ENCODE peak calls at places on chromosomes 5 and 9, in six cellular contexts. One of them, this sample, is unnamed.

GRCh38 chr5:76457685-76458491 is 54.8 kb downstream of the IQGAP2 start:
- DNase-seq in HepG2: peak; percentile 79
- DNase-seq in K562: no peak
- DNase-seq in H1: no peak
- DNase-seq in GM12878: no peak
- DNase-seq in GM12892: no peak
- DNase-seq in this sample: no peak

GRCh38 chr5:102483736-102484135 is 15.1 kb downstream of the SLCO6A1 start:
- DNase-seq in HepG2: no peak
- DNase-seq in K562: no peak
- DNase-seq in H1: no peak
- DNase-seq in GM12878: no peak
- DNase-seq in GM12892: no peak
- DNase-seq in this sample: no peak

GRCh38 chr5:180648658-180649296 is 623 bp downstream of the FLT4 start:
- DNase-seq in HepG2: no peak
- DNase-seq in K562: peak; percentile 82
- DNase-seq in H1: no peak
- DNase-seq in GM12878: no peak
- DNase-seq in GM12892: no peak
- DNase-seq in this sample: no peak

GRCh38 chr5:15966651-15967050 is 212.9 kb downstream of the MARCHF11 start:
- DNase-seq in HepG2: no peak
- DNase-seq in K562: no peak
- DNase-seq in H1: no peak
- DNase-seq in GM12878: no peak
- DNase-seq in GM12892: no peak
- DNase-seq in this sample: no peak

GRCh38 chr5:124453221-124454032 is 293.0 kb downstream of the ZNF608 start:
- DNase-seq in HepG2: no peak
- DNase-seq in K562: no peak
- DNase-seq in H1: no peak
- DNase-seq in GM12878: peak; percentile 83
- DNase-seq in GM12892: peak; percentile 8
- DNase-seq in this sample: no peak

GRCh38 chr5:100600289-100600994 is 65.3 kb downstream of the FAM174A start:
- DNase-seq in HepG2: no peak
- DNase-seq in K562: no peak
- DNase-seq in H1: no peak
- DNase-seq in GM12878: no peak
- DNase-seq in GM12892: no peak
- DNase-seq in this sample: no peak

GRCh38 chr5:178998441-178998840 is 3.3 kb upstream of the GRM6 start:
- DNase-seq in HepG2: no peak
- DNase-seq in K562: no peak
- DNase-seq in H1: no peak
- DNase-seq in GM12878: no peak
- DNase-seq in GM12892: no peak
- DNase-seq in this sample: no peak

GRCh38 chr9:16960084-16960483 is 89.6 kb upstream of the BNC2 start:
- DNase-seq in HepG2: no peak
- DNase-seq in K562: no peak
- DNase-seq in H1: no peak
- DNase-seq in GM12878: no peak
- DNase-seq in GM12892: no peak
- DNase-seq in this sample: no peak

GRCh38 chr5:178431777-178432155 is 158.4 kb downstream of the COL23A1 start:
- DNase-seq in HepG2: no peak
- DNase-seq in K562: no peak
- DNase-seq in H1: no peak
- DNase-seq in GM12878: no peak
- DNase-seq in GM12892: no peak
- DNase-seq in this sample: no peak

GRCh38 chr9:100368672-100369071 is 15.9 kb upstream of the TEX10 start:
- DNase-seq in HepG2: peak; percentile 36
- DNase-seq in K562: no peak
- DNase-seq in H1: no peak
- DNase-seq in GM12878: no peak
- DNase-seq in GM12892: no peak
- DNase-seq in this sample: no peak

GRCh38 chr5:133433641-133434040 is 178.7 kb downstream of the FSTL4 start:
- DNase-seq in HepG2: no peak
- DNase-seq in K562: no peak
- DNase-seq in H1: no peak
- DNase-seq in GM12878: no peak
- DNase-seq in GM12892: no peak
- DNase-seq in this sample: no peak

GRCh38 chr9:138028596-138028995 is 151.0 kb downstream of the CACNA1B start:
- DNase-seq in HepG2: no peak
- DNase-seq in K562: peak; percentile 36
- DNase-seq in H1: no peak
- DNase-seq in GM12878: no peak
- DNase-seq in GM12892: no peak
- DNase-seq in this sample: no peak

DNA sequence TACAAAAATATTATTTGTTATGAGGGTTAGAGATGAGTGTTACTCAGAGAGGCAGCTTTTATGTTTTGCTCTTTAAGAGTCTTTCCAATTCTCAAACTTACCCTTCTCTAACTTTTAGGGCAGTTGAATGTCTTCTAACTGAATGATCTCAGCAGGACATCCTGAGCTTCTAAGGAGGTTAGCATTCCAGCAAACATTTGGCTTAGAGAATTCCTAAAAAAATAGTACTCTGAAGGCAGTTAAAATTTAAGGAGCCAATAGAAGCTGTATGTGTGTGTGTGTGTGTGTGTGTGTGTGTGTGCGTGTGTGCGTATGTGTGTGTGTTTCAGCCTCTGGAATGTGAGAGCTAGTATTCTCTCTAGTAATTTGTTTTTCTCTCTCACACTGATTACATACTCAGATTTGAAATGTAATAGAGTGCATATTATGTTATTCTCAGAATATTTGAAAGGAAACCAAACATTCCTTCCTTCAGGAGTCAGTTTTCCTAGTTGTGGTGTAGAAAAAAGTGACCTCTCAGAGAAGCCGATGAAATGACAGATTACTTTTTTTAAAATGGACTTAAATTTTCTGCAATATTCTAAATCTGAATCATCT is 279.6 kb downstream of the TMEM38B start:
- DNase-seq in HepG2: no peak
- DNase-seq in K562: no peak
- DNase-seq in H1: no peak
- DNase-seq in GM12878: no peak
- DNase-seq in GM12892: no peak
- DNase-seq in this sample: no peak
- TF ChIP-seq POLR2A in HepG2: no peak
- TF ChIP-seq POLR2A in K562: no peak
- TF ChIP-seq POLR2A in H1: no peak
- TF ChIP-seq POLR2A in GM12878: no peak
- TF ChIP-seq POLR2A in GM12892: no peak
- TF ChIP-seq POLR2A in this sample: no peak

DNA sequence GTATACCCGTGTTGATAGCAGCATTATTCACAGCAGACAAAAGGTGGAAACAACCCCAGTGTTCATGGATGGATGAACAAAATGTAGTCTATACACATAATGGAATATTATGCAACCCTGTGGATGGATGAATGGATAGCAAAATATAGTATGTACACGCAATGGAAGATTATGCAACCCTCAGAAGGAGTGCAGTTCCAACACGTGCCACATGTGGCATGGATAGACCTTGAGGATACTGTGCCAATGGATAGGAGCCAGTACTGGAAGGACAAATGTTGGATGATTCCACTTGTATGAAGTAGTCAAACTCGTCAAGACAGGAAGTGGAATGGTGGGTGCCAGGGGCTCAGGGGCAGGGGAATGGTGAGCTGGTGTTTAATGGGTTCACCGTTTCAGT is 44.9 kb downstream of the PLEKHG4B start:
- DNase-seq in HepG2: no peak
- DNase-seq in K562: no peak
- DNase-seq in H1: no peak
- DNase-seq in GM12878: no peak
- DNase-seq in GM12892: no peak
- DNase-seq in this sample: no peak
- TF ChIP-seq TAF1 in HepG2: no peak
- TF ChIP-seq TAF1 in K562: no peak
- TF ChIP-seq TAF1 in H1: no peak
- TF ChIP-seq TAF1 in GM12878: no peak
- TF ChIP-seq TAF1 in GM12892: no peak
- TF ChIP-seq TAF1 in this sample: no peak

DNA sequence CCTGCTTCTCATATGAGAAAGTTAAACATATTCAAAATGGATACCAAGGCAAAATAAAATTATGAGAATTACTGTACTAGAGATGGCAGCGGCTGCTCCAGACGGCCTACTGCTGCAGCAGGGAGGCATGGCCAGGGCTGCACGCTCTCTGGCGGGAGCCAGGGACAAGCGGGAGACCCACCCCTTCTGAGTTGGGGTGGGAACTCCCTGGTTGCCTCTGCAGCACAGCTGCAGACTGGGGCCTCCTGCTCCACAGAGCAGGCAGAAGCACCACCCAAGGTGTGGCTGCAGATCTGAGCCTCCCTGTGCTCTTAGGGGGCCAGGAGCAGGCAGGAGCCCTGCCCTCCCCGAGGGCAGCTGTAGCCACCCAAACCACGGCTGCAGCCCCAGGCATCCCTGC is 2.3 kb upstream of the AUH start:
- DNase-seq in HepG2: no peak
- DNase-seq in K562: no peak
- DNase-seq in H1: no peak
- DNase-seq in GM12878: no peak
- DNase-seq in GM12892: no peak
- DNase-seq in this sample: no peak
- TF ChIP-seq POLR2AphosphoS5 in HepG2: no peak
- TF ChIP-seq POLR2AphosphoS5 in K562: no peak
- TF ChIP-seq POLR2AphosphoS5 in H1: no peak
- TF ChIP-seq POLR2AphosphoS5 in GM12878: no peak
- TF ChIP-seq POLR2AphosphoS5 in GM12892: no peak
- TF ChIP-seq POLR2AphosphoS5 in this sample: no peak

GRCh38 chr9:37485389-37486255 is at the start of gene POLR1E:
- DNase-seq in HepG2: peak; percentile 92
- DNase-seq in K562: peak; percentile 100
- DNase-seq in H1: peak; percentile 91
- DNase-seq in GM12878: peak; percentile 85
- DNase-seq in GM12892: peak; percentile 98
- DNase-seq in this sample: peak; percentile 95
- TF ChIP-seq POLR2A in HepG2: peak; percentile 91
- TF ChIP-seq POLR2A in K562: peak; percentile 97
- TF ChIP-seq POLR2A in H1: peak; percentile 89
- TF ChIP-seq POLR2A in GM12878: peak; percentile 99
- TF ChIP-seq POLR2A in GM12892: peak; percentile 96
- TF ChIP-seq POLR2A in this sample: peak; percentile 89

GRCh38 chr5:120140510-120140909 is 323.6 kb upstream of the PRR16 start:
- DNase-seq in HepG2: no peak
- DNase-seq in K562: no peak
- DNase-seq in H1: no peak
- DNase-seq in GM12878: no peak
- DNase-seq in GM12892: no peak
- DNase-seq in this sample: no peak
- TF ChIP-seq TAF1 in HepG2: no peak
- TF ChIP-seq TAF1 in K562: no peak
- TF ChIP-seq TAF1 in H1: no peak
- TF ChIP-seq TAF1 in GM12878: no peak
- TF ChIP-seq TAF1 in GM12892: no peak
- TF ChIP-seq TAF1 in this sample: no peak